ENCODE peak calls at places on chromosomes 16 and 17, in seven cellular contexts. One of them, this sample, is unnamed.
A peak's percentile ranks its signal among the peaks of the same experiment; 100 is the strongest.

GRCh38 chr17:73007447-73007846 is 85.0 kb downstream of the SLC39A11 start:
- DNase-seq in WTC11: no peak
- DNase-seq in body of pancreas: peak; percentile 75
- DNase-seq in ascending aorta: no peak
- DNase-seq in kidney: no peak
- DNase-seq in brain microvascular endothelial cell: no peak
- DNase-seq in RWPE1: no peak
- DNase-seq in this sample: no peak

GRCh38 chr16:50326835-50327465 is 41.8 kb downstream of the BRD7 start:
- DNase-seq in WTC11: no peak
- DNase-seq in body of pancreas: peak; percentile 16
- DNase-seq in ascending aorta: no peak
- DNase-seq in kidney: no peak
- DNase-seq in brain microvascular endothelial cell: peak; percentile 38
- DNase-seq in RWPE1: no peak
- DNase-seq in this sample: peak; percentile 86

GRCh38 chr17:20073056-20073979 is 64.2 kb downstream of the SPECC1 start:
- DNase-seq in WTC11: no peak
- DNase-seq in body of pancreas: peak; percentile 27
- DNase-seq in ascending aorta: no peak
- DNase-seq in kidney: peak; percentile 88
- DNase-seq in brain microvascular endothelial cell: peak; percentile 40
- DNase-seq in RWPE1: no peak
- DNase-seq in this sample: peak; percentile 55

GRCh38 chr17:45702666-45703266 is 81.4 kb upstream of the CRHR1 start:
- DNase-seq in WTC11: no peak
- DNase-seq in body of pancreas: no peak
- DNase-seq in ascending aorta: no peak
- DNase-seq in kidney: no peak
- DNase-seq in brain microvascular endothelial cell: no peak
- DNase-seq in RWPE1: peak; percentile 36
- DNase-seq in this sample: no peak

GRCh38 chr16:84423416-84423837 is 55.1 kb downstream of the ATP2C2 start:
- DNase-seq in WTC11: no peak
- DNase-seq in body of pancreas: no peak
- DNase-seq in ascending aorta: no peak
- DNase-seq in kidney: no peak
- DNase-seq in brain microvascular endothelial cell: peak; percentile 27
- DNase-seq in RWPE1: peak; percentile 46
- DNase-seq in this sample: no peak

GRCh38 chr17:44798352-44798751 is 31.7 kb downstream of the GJC1 start:
- DNase-seq in WTC11: no peak
- DNase-seq in body of pancreas: no peak
- DNase-seq in ascending aorta: no peak
- DNase-seq in kidney: no peak
- DNase-seq in brain microvascular endothelial cell: no peak
- DNase-seq in RWPE1: no peak
- DNase-seq in this sample: no peak

GRCh38 chr16:70480127-70481105 is 26.0 kb downstream of the FCSK start:
- DNase-seq in WTC11: no peak
- DNase-seq in body of pancreas: no peak
- DNase-seq in ascending aorta: no peak
- DNase-seq in kidney: peak; percentile 61
- DNase-seq in brain microvascular endothelial cell: no peak
- DNase-seq in RWPE1: no peak
- DNase-seq in this sample: no peak

GRCh38 chr17:9350083-9350482 is 225.5 kb downstream of the STX8 start:
- DNase-seq in WTC11: no peak
- DNase-seq in body of pancreas: no peak
- DNase-seq in ascending aorta: no peak
- DNase-seq in kidney: no peak
- DNase-seq in brain microvascular endothelial cell: peak; percentile 94
- DNase-seq in RWPE1: peak; percentile 52
- DNase-seq in this sample: no peak

GRCh38 chr17:40320771-40321501 is 12.0 kb downstream of the RARA start:
- DNase-seq in WTC11: no peak
- DNase-seq in body of pancreas: peak; percentile 22
- DNase-seq in ascending aorta: no peak
- DNase-seq in kidney: peak; percentile 89
- DNase-seq in brain microvascular endothelial cell: no peak
- DNase-seq in RWPE1: no peak
- DNase-seq in this sample: peak; percentile 53

GRCh38 chr16:82368041-82368440 is 198.0 kb upstream of the MPHOSPH6 start:
- DNase-seq in WTC11: peak; percentile 46
- DNase-seq in body of pancreas: peak; percentile 56
- DNase-seq in ascending aorta: no peak
- DNase-seq in kidney: no peak
- DNase-seq in brain microvascular endothelial cell: peak; percentile 34
- DNase-seq in RWPE1: peak; percentile 12
- DNase-seq in this sample: peak; percentile 8

GRCh38 chr17:81440511-81441244 is 45.4 kb downstream of the BAHCC1 start:
- DNase-seq in WTC11: peak; percentile 84
- DNase-seq in body of pancreas: no peak
- DNase-seq in ascending aorta: no peak
- DNase-seq in kidney: no peak
- DNase-seq in brain microvascular endothelial cell: no peak
- DNase-seq in RWPE1: no peak
- DNase-seq in this sample: peak; percentile 53

GRCh38 chr17:68512247-68512966 is at the start of gene PRKAR1A:
- DNase-seq in WTC11: peak; percentile 91
- DNase-seq in body of pancreas: peak; percentile 95
- DNase-seq in ascending aorta: peak; percentile 78
- DNase-seq in kidney: peak; percentile 98
- DNase-seq in brain microvascular endothelial cell: peak; percentile 91
- DNase-seq in RWPE1: peak; percentile 95
- DNase-seq in this sample: peak; percentile 95
- TF ChIP-seq CTCF in WTC11: no peak
- TF ChIP-seq CTCF in body of pancreas: no peak
- TF ChIP-seq CTCF in ascending aorta: no peak
- TF ChIP-seq CTCF in kidney: no peak
- TF ChIP-seq CTCF in brain microvascular endothelial cell: no peak
- TF ChIP-seq CTCF in RWPE1: no peak
- TF ChIP-seq CTCF in this sample: no peak

GRCh38 chr17:1716912-1717695 is 6.9 kb upstream of the TLCD2 start:
- DNase-seq in WTC11: peak; percentile 92
- DNase-seq in body of pancreas: peak; percentile 95
- DNase-seq in ascending aorta: peak; percentile 90
- DNase-seq in kidney: peak; percentile 94
- DNase-seq in brain microvascular endothelial cell: peak; percentile 98
- DNase-seq in RWPE1: peak; percentile 98
- DNase-seq in this sample: peak; percentile 93

GRCh38 chr17:1715803-1716075 is 5.6 kb upstream of the TLCD2 start:
- DNase-seq in WTC11: no peak
- DNase-seq in body of pancreas: no peak
- DNase-seq in ascending aorta: no peak
- DNase-seq in kidney: no peak
- DNase-seq in brain microvascular endothelial cell: no peak
- DNase-seq in RWPE1: no peak
- DNase-seq in this sample: no peak

GRCh38 chr17:1714488-1714979 is 4.4 kb upstream of the TLCD2 start:
- DNase-seq in WTC11: peak; percentile 97
- DNase-seq in body of pancreas: peak; percentile 99
- DNase-seq in ascending aorta: peak; percentile 91
- DNase-seq in kidney: peak; percentile 99
- DNase-seq in brain microvascular endothelial cell: peak; percentile 97
- DNase-seq in RWPE1: peak; percentile 95
- DNase-seq in this sample: peak; percentile 42

GRCh38 chr17:1714980-1715802 is 5.0 kb upstream of the TLCD2 start:
- DNase-seq in WTC11: peak; percentile 60
- DNase-seq in body of pancreas: peak; percentile 86
- DNase-seq in ascending aorta: peak; percentile 79
- DNase-seq in kidney: peak; percentile 97
- DNase-seq in brain microvascular endothelial cell: peak; percentile 89
- DNase-seq in RWPE1: peak; percentile 93
- DNase-seq in this sample: peak; percentile 64

DNA sequence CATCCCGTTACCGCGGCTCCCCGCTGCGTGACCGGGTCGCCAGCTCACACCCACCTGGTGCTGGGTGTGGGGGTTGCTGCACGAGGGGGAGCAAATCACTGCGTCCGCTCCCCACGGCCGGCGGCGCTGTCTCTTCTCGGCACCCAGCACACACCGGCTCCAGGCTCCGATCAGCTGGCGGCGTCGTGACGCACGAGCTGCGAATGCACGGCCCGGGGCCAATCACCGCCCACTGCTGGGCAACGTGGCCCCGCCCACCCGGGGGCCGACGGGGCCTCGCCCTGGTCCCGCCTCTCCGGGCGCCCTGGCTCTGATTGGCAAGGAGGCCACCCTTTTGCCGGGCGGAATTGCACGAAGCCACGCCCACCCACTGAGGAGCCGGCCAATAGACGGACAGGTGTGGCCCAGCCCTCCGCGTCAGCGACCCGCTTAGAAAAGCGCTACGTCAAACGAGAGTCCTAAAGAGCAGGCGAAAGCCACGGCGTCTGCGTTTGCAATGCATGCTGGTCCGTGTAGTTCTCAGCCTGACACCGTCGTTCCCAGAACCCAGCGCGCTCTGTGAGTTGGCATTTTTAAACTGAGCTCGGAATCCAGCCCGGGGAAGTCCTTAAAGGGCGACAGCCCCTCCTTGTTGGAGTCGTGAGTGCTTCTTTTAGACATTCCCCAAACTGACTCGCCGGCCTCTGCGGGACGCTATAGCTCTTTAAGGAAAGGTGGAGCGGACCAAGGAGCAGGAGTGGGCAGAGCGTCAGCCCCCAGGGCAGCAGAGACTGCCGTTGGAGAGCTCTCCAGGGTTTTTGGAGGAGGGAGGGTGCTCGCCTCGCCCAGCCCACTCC is 6.1 kb upstream of the TLCD2 start:
- DNase-seq in WTC11: peak; percentile 100
- DNase-seq in body of pancreas: peak; percentile 100
- DNase-seq in ascending aorta: peak; percentile 100
- DNase-seq in kidney: peak; percentile 100
- DNase-seq in brain microvascular endothelial cell: peak; percentile 100
- DNase-seq in RWPE1: peak; percentile 100
- DNase-seq in this sample: peak; percentile 100
- TF ChIP-seq CTCF in WTC11: no peak
- TF ChIP-seq CTCF in body of pancreas: no peak
- TF ChIP-seq CTCF in ascending aorta: peak; percentile 26
- TF ChIP-seq CTCF in kidney: peak; percentile 5
- TF ChIP-seq CTCF in brain microvascular endothelial cell: peak; percentile 27
- TF ChIP-seq CTCF in RWPE1: no peak
- TF ChIP-seq CTCF in this sample: no peak

DNA sequence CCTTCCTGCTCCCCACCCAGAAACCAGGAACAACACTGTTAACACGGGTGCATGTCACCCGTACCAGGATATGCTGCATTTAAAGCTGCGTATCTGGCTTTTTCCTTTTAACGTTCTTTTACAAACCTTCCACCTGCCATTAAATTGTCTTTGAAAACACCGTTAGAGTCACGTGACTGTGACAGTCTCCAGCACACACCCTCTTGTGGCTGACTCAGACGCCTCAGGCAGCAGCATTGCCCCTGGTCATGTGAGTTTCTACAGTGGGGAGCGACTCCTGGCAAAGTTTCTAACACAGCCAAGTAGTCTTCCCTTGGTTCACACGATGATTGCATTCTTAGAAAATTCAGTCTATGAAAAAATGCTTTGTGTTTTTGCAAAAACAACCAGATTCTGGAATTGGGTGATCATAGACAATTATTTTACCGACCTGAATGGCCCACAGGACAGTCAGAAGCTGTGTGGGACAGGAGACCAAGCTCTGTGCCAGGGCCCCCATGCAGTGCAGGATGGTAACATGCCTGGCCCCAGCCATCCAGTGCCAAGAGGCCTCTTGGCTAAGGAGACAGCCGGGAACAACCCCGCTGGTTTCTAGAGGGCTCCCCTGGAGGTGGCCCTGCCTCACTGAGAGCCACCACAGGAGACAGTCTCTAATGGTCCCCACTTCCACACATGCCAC is 199.1 kb downstream of the KATNIP start:
- DNase-seq in WTC11: peak; percentile 44
- DNase-seq in body of pancreas: no peak
- DNase-seq in ascending aorta: no peak
- DNase-seq in kidney: peak; percentile 81
- DNase-seq in brain microvascular endothelial cell: peak; percentile 59
- DNase-seq in RWPE1: peak; percentile 85
- DNase-seq in this sample: peak; percentile 48
- TF ChIP-seq CTCF in WTC11: no peak
- TF ChIP-seq CTCF in body of pancreas: no peak
- TF ChIP-seq CTCF in ascending aorta: no peak
- TF ChIP-seq CTCF in kidney: peak; percentile 18
- TF ChIP-seq CTCF in brain microvascular endothelial cell: peak; percentile 35
- TF ChIP-seq CTCF in RWPE1: no peak
- TF ChIP-seq CTCF in this sample: no peak

GRCh38 chr17:82748756-82749155 is 3.1 kb upstream of the TBCD start:
- DNase-seq in WTC11: no peak
- DNase-seq in body of pancreas: no peak
- DNase-seq in ascending aorta: no peak
- DNase-seq in kidney: no peak
- DNase-seq in brain microvascular endothelial cell: no peak
- DNase-seq in RWPE1: no peak
- DNase-seq in this sample: no peak

GRCh38 chr17:82737981-82738877 is 2.8 kb downstream of the FN3K start:
- DNase-seq in WTC11: no peak
- DNase-seq in body of pancreas: peak; percentile 75
- DNase-seq in ascending aorta: no peak
- DNase-seq in kidney: peak; percentile 5
- DNase-seq in brain microvascular endothelial cell: no peak
- DNase-seq in RWPE1: no peak
- DNase-seq in this sample: no peak

GRCh38 chr17:82745524-82745923 is 6.3 kb upstream of the TBCD start:
- DNase-seq in WTC11: no peak
- DNase-seq in body of pancreas: no peak
- DNase-seq in ascending aorta: no peak
- DNase-seq in kidney: no peak
- DNase-seq in brain microvascular endothelial cell: no peak
- DNase-seq in RWPE1: no peak
- DNase-seq in this sample: no peak

GRCh38 chr17:82740906-82741759 is 5.7 kb downstream of the FN3K start:
- DNase-seq in WTC11: no peak
- DNase-seq in body of pancreas: no peak
- DNase-seq in ascending aorta: no peak
- DNase-seq in kidney: no peak
- DNase-seq in brain microvascular endothelial cell: no peak
- DNase-seq in RWPE1: peak; percentile 31
- DNase-seq in this sample: no peak

GRCh38 chr17:82743344-82744219 is 8.2 kb downstream of the FN3K start:
- DNase-seq in WTC11: peak; percentile 33
- DNase-seq in body of pancreas: no peak
- DNase-seq in ascending aorta: no peak
- DNase-seq in kidney: no peak
- DNase-seq in brain microvascular endothelial cell: no peak
- DNase-seq in RWPE1: no peak
- DNase-seq in this sample: no peak
- TF ChIP-seq CTCF in WTC11: no peak
- TF ChIP-seq CTCF in body of pancreas: no peak
- TF ChIP-seq CTCF in ascending aorta: no peak
- TF ChIP-seq CTCF in kidney: no peak
- TF ChIP-seq CTCF in brain microvascular endothelial cell: peak; percentile 23
- TF ChIP-seq CTCF in RWPE1: no peak
- TF ChIP-seq CTCF in this sample: no peak

GRCh38 chr16:2673066-2673999 is 9.0 kb upstream of the KCTD5 start:
- DNase-seq in WTC11: peak; percentile 96
- DNase-seq in body of pancreas: peak; percentile 97
- DNase-seq in ascending aorta: peak; percentile 85
- DNase-seq in kidney: peak; percentile 99
- DNase-seq in brain microvascular endothelial cell: peak; percentile 91
- DNase-seq in RWPE1: peak; percentile 90
- DNase-seq in this sample: peak; percentile 98
- TF ChIP-seq CTCF in WTC11: no peak
- TF ChIP-seq CTCF in body of pancreas: no peak
- TF ChIP-seq CTCF in ascending aorta: no peak
- TF ChIP-seq CTCF in kidney: no peak
- TF ChIP-seq CTCF in brain microvascular endothelial cell: no peak
- TF ChIP-seq CTCF in RWPE1: no peak
- TF ChIP-seq CTCF in this sample: no peak

GRCh38 chr17:61307905-61308886 is 91.4 kb upstream of the TBX2 start:
- DNase-seq in WTC11: no peak
- DNase-seq in body of pancreas: no peak
- DNase-seq in ascending aorta: no peak
- DNase-seq in kidney: no peak
- DNase-seq in brain microvascular endothelial cell: peak; percentile 94
- DNase-seq in RWPE1: no peak
- DNase-seq in this sample: no peak
- TF ChIP-seq CTCF in WTC11: no peak
- TF ChIP-seq CTCF in body of pancreas: no peak
- TF ChIP-seq CTCF in ascending aorta: no peak
- TF ChIP-seq CTCF in kidney: no peak
- TF ChIP-seq CTCF in brain microvascular endothelial cell: peak; percentile 30
- TF ChIP-seq CTCF in RWPE1: no peak
- TF ChIP-seq CTCF in this sample: no peak